ENCODE peak calls at places on chromosomes 1 and 21, in six cellular contexts. I, V, T, J, O and F are unnamed samples. For H3K9me3 and H3K4me1, the result is how much of the 10 kb centered on the place peaks cover.

GRCh38 chr1:85584264-85584781 is 3.8 kb downstream of the CCN1 start:
- DNase-seq in J (no peak), I (no peak), V (peak), T (no peak), O (no peak), F (no peak)

GRCh38 chr1:231729541-231729940 is 103.0 kb downstream of the DISC1 start:
- DNase-seq in J (no peak), T (no peak), V (no peak), O (no peak), I (no peak), F (no peak)

GRCh38 chr1:182644863-182645262 is 39.5 kb downstream of the RGS8 start:
- DNase-seq in T (no peak), O (no peak), I (no peak), V (no peak), J (no peak), F (no peak)

GRCh38 chr1:119674110-119674509 is 26.0 kb upstream of the ZNF697 start:
- DNase-seq in O (no peak), T (no peak), V (peak), J (no peak), I (no peak), F (no peak)

GRCh38 chr21:36171741-36172331 is 15.2 kb downstream of the DOP1B start:
- DNase-seq in J (no peak), O (no peak), V (no peak), T (no peak), I (no peak), F (no peak)

GRCh38 chr1:18903313-18903671 is 937 bp upstream of the ALDH4A1 start:
- DNase-seq in I (no peak), V (no peak), T (no peak), O (no peak), J (no peak), F (no peak)

GRCh38 chr1:66399888-66400529 is 133.9 kb upstream of the SGIP1 start:
- DNase-seq in O (no peak), I (no peak), T (no peak), V (peak), J (no peak), F (no peak)

GRCh38 chr1:97778718-97779117 is 142.1 kb downstream of the DPYD start:
- DNase-seq in O (no peak), T (no peak), V (peak), I (peak), J (no peak), F (no peak)

GRCh38 chr21:33372582-33372981 is 30.6 kb upstream of the IFNGR2 start:
- DNase-seq in I (no peak), J (no peak), V (no peak), O (no peak), T (peak), F (no peak)

GRCh38 chr1:223217781-223218180 is 74.7 kb upstream of the TLR5 start:
- DNase-seq in O (no peak), V (no peak), T (no peak), J (no peak), I (no peak), F (no peak)

GRCh38 chr1:168863647-168864234 is 134.7 kb upstream of the DPT start:
- DNase-seq in O (no peak), J (no peak), T (no peak), V (no peak), I (no peak), F (no peak)

GRCh38 chr1:20219991-20220390 is 33.7 kb upstream of the PLA2G2C start:
- DNase-seq in O (no peak), T (no peak), V (no peak), I (peak), J (no peak), F (no peak)

GRCh38 chr1:14300991-14301703 is 297.3 kb upstream of the KAZN start:
- DNase-seq in T (no peak), O (no peak), V (no peak), J (no peak), I (peak), F (no peak)

GRCh38 chr1:115702993-115703392 is 61.2 kb downstream of the VANGL1 start:
- DNase-seq in O (no peak), V (no peak), J (no peak), T (no peak), I (no peak), F (no peak)

GRCh38 chr1:69123486-69123885 is 444.2 kb upstream of the LRRC7 start:
- DNase-seq in O (no peak), I (no peak), T (no peak), V (no peak), J (no peak), F (no peak)

GRCh38 chr1:66598670-66599069 is 64.7 kb downstream of the SGIP1 start:
- DNase-seq in V (peak), J (no peak), T (no peak), O (no peak), I (no peak), F (no peak)

GRCh38 chr1:208093754-208094719 is 150.1 kb downstream of the PLXNA2 start:
- DNase-seq in I (peak), O (no peak), J (peak), V (peak), T (peak), F (peak)

GRCh38 chr21:31917108-31917507 is 44.3 kb downstream of the HUNK start:
- DNase-seq in J (no peak), I (no peak), V (peak), T (no peak), O (no peak), F (no peak)

GRCh38 chr1:209207126-209207700 is 376.3 kb upstream of the CAMK1G start:
- DNase-seq in J (no peak), O (no peak), T (no peak), I (no peak), V (peak), F (no peak)

GRCh38 chr1:214445846-214446614 is 105.4 kb downstream of the PTPN14 start:
- DNase-seq in T (no peak), O (no peak), V (peak), J (no peak), I (no peak), F (no peak)

GRCh38 chr1:162062542-162063015 is 6.9 kb upstream of the NOS1AP start:
- DNase-seq in J (no peak), I (peak), O (no peak), V (peak), T (peak), F (peak)

GRCh38 chr1:145871994-145872411 is 13.1 kb upstream of the PIAS3 start:
- DNase-seq in O (no peak), V (peak), T (no peak), J (no peak), I (no peak), F (no peak)

GRCh38 chr21:44467859-44468195 is 12.5 kb downstream of the LRRC3 start:
- DNase-seq in I (no peak), V (no peak), T (no peak), O (no peak), J (no peak), F (no peak)

GRCh38 chr1:58576727-58577675 is at the start of gene TACSTD2:
- DNase-seq in J (peak), O (no peak), T (no peak), I (no peak), V (peak), F (peak)

GRCh38 chr21:36735724-36736310 is 36.9 kb downstream of the SIM2 start:
- DNase-seq in V (no peak), T (no peak), O (no peak), J (peak), I (peak), F (no peak)

GRCh38 chr1:78673120-78673519 is 23.5 kb downstream of the IFI44 start:
- DNase-seq in V (no peak), J (no peak), I (no peak), T (no peak), O (no peak), F (no peak)

GRCh38 chr1:159652506-159652905 is 61.9 kb downstream of the CRP start:
- DNase-seq in O (no peak), I (no peak), T (no peak), V (peak), J (no peak), F (no peak)

GRCh38 chr1:24091971-24092482 is 19.9 kb downstream of the MYOM3 start:
- DNase-seq in T (no peak), O (no peak), V (peak), J (no peak), I (no peak), F (no peak)

GRCh38 chr1:175463856-175464255 is 271.3 kb upstream of the KIAA0040 start:
- DNase-seq in J (no peak), V (no peak), T (no peak), I (no peak), O (no peak), F (no peak)

GRCh38 chr1:30045304-30046090 is 677.9 kb downstream of the MATN1 start:
- DNase-seq in I (no peak), O (no peak), T (peak), V (no peak), J (no peak), F (no peak)

GRCh38 chr1:78292361-78292760 is 198.4 kb upstream of the PTGFR start:
- DNase-seq in O (no peak), T (no peak), J (no peak), I (no peak), V (peak), F (no peak)

GRCh38 chr1:200172311-200172710 is 144.8 kb downstream of the NR5A2 start:
- DNase-seq in J (no peak), O (no peak), T (no peak), I (no peak), V (peak), F (no peak)

GRCh38 chr1:114167226-114167625 is 13.6 kb upstream of the SYT6 start:
- DNase-seq in V (no peak), T (no peak), J (no peak), O (no peak), I (no peak), F (no peak)

GRCh38 chr1:157968951-157969350 is 24.5 kb upstream of the KIRREL1 start:
- DNase-seq in O (no peak), J (no peak), I (no peak), T (peak), V (peak), F (peak)

GRCh38 chr1:52629021-52629643 is 3.8 kb upstream of the SHISAL2A start:
- DNase-seq in T (peak), I (peak), O (no peak), V (no peak), J (no peak), F (no peak)

GRCh38 chr21:45301521-45302081 is 13.9 kb upstream of the POFUT2 start:
- DNase-seq in O (no peak), V (no peak), I (no peak), J (no peak), T (no peak), F (no peak)

GRCh38 chr1:208604295-208604694 is 360.1 kb upstream of the PLXNA2 start:
- DNase-seq in V (no peak), I (no peak), J (no peak), T (no peak), O (no peak), F (no peak)

GRCh38 chr1:165284471-165284870 is 72.0 kb downstream of the LMX1A start:
- DNase-seq in T (no peak), I (no peak), J (no peak), V (no peak), O (no peak), F (peak)
- H3K9me3 ChIP-seq in T (under half), I (under half), J (under half), V (under half), O (under half), F (under half)

DNA sequence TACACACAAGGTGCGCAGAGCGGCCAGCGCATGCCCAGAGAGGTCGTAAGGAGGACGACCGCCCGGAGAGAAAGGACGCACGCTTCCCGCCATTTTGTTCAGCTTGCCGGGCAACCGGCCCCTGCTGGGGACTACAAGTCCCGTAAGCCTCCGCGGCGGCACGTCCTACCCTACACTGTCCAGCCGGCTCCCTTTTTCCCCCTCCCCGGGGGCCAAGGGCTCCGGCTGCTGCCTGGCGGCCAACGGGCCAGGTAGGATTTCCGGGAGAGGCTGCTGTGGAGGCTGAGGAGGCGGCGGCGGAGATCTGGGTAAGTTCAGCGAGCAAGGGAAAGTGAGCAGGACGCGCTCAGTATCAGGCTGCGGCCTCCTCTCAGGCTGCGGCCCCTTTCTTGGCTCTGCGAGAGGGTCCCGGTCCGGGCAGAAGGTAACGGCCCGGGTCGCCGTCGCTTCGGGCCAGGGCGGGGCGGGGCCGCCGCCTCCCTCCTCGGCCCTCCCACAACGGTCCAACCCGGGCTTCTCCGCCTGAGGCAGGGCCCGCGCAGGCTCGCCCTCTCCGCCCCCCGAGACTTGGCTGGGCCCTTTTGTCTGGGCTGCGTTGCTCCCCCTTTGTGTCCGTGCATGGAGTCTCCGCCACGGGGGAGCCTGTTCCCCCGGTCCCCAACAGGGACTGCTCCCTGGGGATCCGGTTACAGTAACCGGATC is at the start of gene PHACTR4:
- DNase-seq in I (peak), J (peak), O (peak), T (peak), V (peak), F (peak)
- H3K4me1 ChIP-seq in I (under half), J (under half), O (under half), T (under half), V (under half), F (half or more)

GRCh38 chr1:21510113-21510493 is 880 bp downstream of the ALPL start:
- DNase-seq in O (no peak), I (no peak), T (no peak), V (no peak), J (no peak), F (no peak)
- H3K9me3 ChIP-seq in O (under half), I (under half), T (under half), V (under half), J (under half), F (under half)

GRCh38 chr1:10940451-10940804 is 72.0 kb upstream of the TARDBP start:
- DNase-seq in J (no peak), O (no peak), I (no peak), T (no peak), V (no peak), F (no peak)
- H3K4me1 ChIP-seq in J (under half), O (under half), I (under half), T (under half), V (under half), F (under half)

DNA sequence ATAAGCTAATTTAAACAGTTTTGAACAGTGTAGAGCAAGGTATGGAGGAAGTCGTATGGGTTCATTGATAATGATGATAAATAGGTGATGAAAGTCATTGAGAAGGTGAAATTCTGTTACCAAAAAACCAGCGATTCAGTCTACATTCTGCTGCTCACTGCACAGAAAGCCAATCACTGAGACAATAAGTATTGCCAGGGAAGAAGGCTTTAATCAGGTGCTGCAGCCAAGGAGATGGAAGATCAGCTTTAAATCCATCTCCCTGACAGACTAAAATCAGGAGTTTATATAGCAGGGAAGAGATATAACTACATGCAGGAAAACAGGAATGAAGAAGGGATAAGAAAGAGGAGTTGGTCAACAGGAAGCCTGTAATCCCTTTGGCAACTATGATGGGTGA is 361.3 kb upstream of the C1orf174 start:
- DNase-seq in O (no peak), V (no peak), T (no peak), J (no peak), I (no peak), F (no peak)
- H3K9me3 ChIP-seq in O (under half), V (under half), T (under half), J (under half), I (under half), F (under half)

DNA sequence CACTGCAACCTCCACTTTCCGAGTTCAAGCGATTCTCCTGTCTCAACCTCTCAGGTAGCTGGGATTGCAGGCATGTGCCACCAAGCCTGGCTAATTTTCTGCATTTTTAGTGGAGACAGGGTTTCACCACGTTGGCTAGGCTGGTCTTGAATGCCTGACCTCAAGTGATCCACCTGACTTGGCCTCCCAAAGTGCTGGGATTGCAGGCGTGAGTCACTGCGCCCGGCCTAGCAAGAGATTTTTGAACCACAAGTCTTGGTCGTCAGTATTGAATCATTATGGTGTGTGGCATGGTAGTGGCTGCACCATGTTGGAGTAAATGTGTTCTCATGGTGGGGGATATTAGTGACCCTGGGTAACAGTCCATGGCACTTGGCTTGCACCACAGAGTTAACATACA is 24.9 kb downstream of the AK4 start:
- DNase-seq in V (no peak), J (no peak), I (no peak), T (no peak), O (no peak), F (no peak)
- H3K4me1 ChIP-seq in V (under half), J (under half), I (under half), T (under half), O (under half), F (under half)

GRCh38 chr21:20519076-20519475 is 479.1 kb upstream of the NCAM2 start:
- DNase-seq in T (no peak), I (no peak), V (no peak), J (no peak), O (no peak), F (no peak)
- H3K9me3 ChIP-seq in T (under half), I (under half), V (under half), J (under half), O (under half), F (under half)

DNA sequence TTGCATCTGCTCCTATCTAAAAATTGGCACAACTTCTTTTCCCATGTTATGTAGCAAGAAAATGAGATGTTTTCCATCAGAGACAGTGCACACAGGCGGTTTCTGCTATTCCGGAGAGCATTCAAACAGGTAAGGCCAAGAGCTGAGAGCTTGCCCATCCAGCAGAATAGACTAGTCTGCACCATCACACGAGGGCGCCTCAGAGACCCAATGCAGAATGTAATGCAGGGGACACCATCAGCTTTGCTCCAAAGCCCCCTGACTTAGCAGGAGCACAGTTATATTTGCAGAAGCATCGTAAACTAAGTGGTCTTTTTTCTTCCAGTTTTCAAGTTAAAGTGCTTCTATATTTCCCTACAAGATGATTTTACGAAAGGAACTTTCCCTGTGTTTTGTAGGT is 4.7 kb downstream of the IL24 start:
- DNase-seq in V (no peak), O (no peak), T (peak), I (no peak), J (no peak), F (no peak)
- H3K4me1 ChIP-seq in V (under half), O (under half), T (under half), I (under half), J (under half), F (under half)

GRCh38 chr1:152745765-152746444 is 11.9 kb upstream of the KPRP start:
- DNase-seq in O (no peak), J (no peak), T (no peak), I (no peak), V (no peak), F (no peak)
- H3K9me3 ChIP-seq in O (under half), J (under half), T (under half), I (under half), V (under half), F (under half)

DNA sequence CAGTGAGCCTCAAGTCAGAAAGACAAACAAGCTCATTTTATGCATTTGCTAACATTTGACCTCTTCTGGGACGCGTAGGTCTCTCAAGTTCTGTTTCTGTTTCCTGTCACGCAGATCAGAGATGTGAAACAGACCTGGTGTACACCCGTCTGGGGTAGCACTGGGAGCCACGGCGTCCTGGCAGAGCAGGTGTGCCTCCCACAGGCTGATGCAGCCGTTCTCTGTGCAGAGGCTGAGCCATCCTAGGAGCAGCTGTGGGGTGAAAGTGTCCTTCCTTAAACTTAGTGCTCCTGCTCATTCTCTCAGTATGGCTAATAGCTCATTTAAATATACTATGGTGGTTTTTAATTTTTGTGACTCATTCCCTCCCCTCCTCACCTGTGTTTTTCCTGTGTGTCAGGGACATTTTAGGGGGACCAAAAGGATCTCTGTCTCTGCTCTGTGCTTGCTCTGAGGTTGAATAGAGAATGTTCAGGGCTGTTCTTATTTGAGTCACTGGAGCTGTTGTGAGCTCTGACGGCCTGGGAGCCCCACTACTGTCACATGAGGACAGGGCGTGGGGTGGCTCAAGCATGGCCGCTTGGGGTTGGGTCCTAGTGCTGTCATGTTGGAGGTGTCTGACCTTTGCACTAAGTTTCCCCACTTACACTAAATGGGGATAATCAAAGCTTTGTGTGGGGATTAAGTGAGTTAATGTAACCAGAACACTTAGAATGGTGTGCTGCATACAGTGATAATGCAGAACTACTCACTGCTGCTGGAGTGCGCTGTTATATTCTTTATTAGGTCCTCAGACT is 43.0 kb downstream of the GALNT2 start:
- DNase-seq in J (no peak), I (peak), T (no peak), V (no peak), O (no peak), F (no peak)
- H3K4me1 ChIP-seq in J (under half), I (under half), T (under half), V (under half), O (under half), F (half or more)